ENCODE peak calls at places on chromosomes 3 and 15, in five cellular contexts. V, N, O, A and Y are unnamed samples.

GRCh38 chr15:98903377-98904018 is 104.1 kb downstream of the PGPEP1L start:
- DNase-seq in V (no peak), N (no peak), O (no peak), A (no peak), Y (no peak)

GRCh38 chr15:71800835-71801745 is 9.3 kb upstream of the NR2E3 start:
- DNase-seq in V (no peak), N (peak), O (peak), A (no peak), Y (no peak)

GRCh38 chr3:70231224-70231623 is 81.2 kb downstream of the MDFIC2 start:
- DNase-seq in V (no peak), N (no peak), O (peak), A (no peak), Y (no peak)

GRCh38 chr3:77053769-77054168 is 13.9 kb downstream of the ROBO2 start:
- DNase-seq in V (no peak), N (no peak), O (no peak), A (no peak), Y (no peak)

GRCh38 chr3:136612512-136612911 is 139.7 kb downstream of the STAG1 start:
- DNase-seq in V (no peak), N (no peak), O (no peak), A (no peak), Y (no peak)

GRCh38 chr3:183298708-183299153 is 45.7 kb downstream of the B3GNT5 start:
- DNase-seq in V (peak), N (peak), O (peak), A (peak), Y (no peak)

GRCh38 chr15:78396976-78397375 is 41.0 kb upstream of the IREB2 start:
- DNase-seq in V (peak), N (no peak), O (no peak), A (no peak), Y (no peak)

GRCh38 chr3:125234831-125235230 is 22.3 kb upstream of the SLC12A8 start:
- DNase-seq in V (no peak), N (no peak), O (no peak), A (no peak), Y (no peak)

GRCh38 chr3:14431928-14432834 is 29.8 kb downstream of the SLC6A6 start:
- DNase-seq in V (peak), N (no peak), O (no peak), A (peak), Y (peak)

GRCh38 chr3:119628390-119628789 is 30.7 kb downstream of the PLA1A start:
- DNase-seq in V (no peak), N (no peak), O (no peak), A (no peak), Y (no peak)

GRCh38 chr3:126121074-126121473 is 37.1 kb upstream of the SLC41A3 start:
- DNase-seq in V (no peak), N (no peak), O (no peak), A (no peak), Y (no peak)

GRCh38 chr3:177441813-177442646 is 244.7 kb upstream of the TBL1XR1 start:
- DNase-seq in V (no peak), N (no peak), O (no peak), A (peak), Y (no peak)

GRCh38 chr3:54188176-54188791 is 65.9 kb downstream of the CACNA2D3 start:
- DNase-seq in V (no peak), N (no peak), O (peak), A (no peak), Y (no peak)

GRCh38 chr15:63491979-63492378 is 12.4 kb upstream of the USP3 start:
- DNase-seq in V (no peak), N (no peak), O (no peak), A (no peak), Y (no peak)

GRCh38 chr3:52670621-52671521 is 14.8 kb downstream of the PBRM1 start:
- DNase-seq in V (no peak), N (peak), O (no peak), A (no peak), Y (peak)

GRCh38 chr3:7504886-7505775 is 644.2 kb downstream of the GRM7 start:
- DNase-seq in V (peak), N (no peak), O (no peak), A (no peak), Y (peak)

GRCh38 chr15:85690546-85691226 is 104.0 kb downstream of the KLHL25 start:
- DNase-seq in V (no peak), N (no peak), O (no peak), A (no peak), Y (no peak)

GRCh38 chr15:91224750-91225380 is 124.8 kb downstream of the SV2B start:
- DNase-seq in V (no peak), N (no peak), O (peak), A (no peak), Y (no peak)

GRCh38 chr15:31476866-31477265 is 150.2 kb downstream of the KLF13 start:
- DNase-seq in V (no peak), N (no peak), O (no peak), A (no peak), Y (no peak)

GRCh38 chr15:70208332-70208731 is 110.6 kb upstream of the TLE3 start:
- DNase-seq in V (no peak), N (no peak), O (no peak), A (no peak), Y (no peak)

GRCh38 chr15:95492388-95493070 is 838.0 kb upstream of the NR2F2 start:
- DNase-seq in V (no peak), N (no peak), O (no peak), A (no peak), Y (no peak)

GRCh38 chr15:78927077-78927790 is 17.6 kb downstream of the CTSH start:
- DNase-seq in V (no peak), N (no peak), O (no peak), A (no peak), Y (no peak)

GRCh38 chr15:63109498-63110290 is 12.0 kb upstream of the LACTB start:
- DNase-seq in V (no peak), N (no peak), O (no peak), A (no peak), Y (no peak)

GRCh38 chr3:81490541-81491288 is 270.7 kb downstream of the GBE1 start:
- DNase-seq in V (peak), N (peak), O (peak), A (peak), Y (peak)

GRCh38 chr3:157001561-157001960 is 158.4 kb downstream of the CCNL1 start:
- DNase-seq in V (no peak), N (no peak), O (no peak), A (no peak), Y (no peak)

GRCh38 chr15:36888018-36888992 is 212.0 kb downstream of the MEIS2 start:
- DNase-seq in V (no peak), N (no peak), O (peak), A (peak), Y (no peak)

GRCh38 chr15:64686130-64686735 is 89.2 kb downstream of the RBPMS2 start:
- DNase-seq in V (no peak), N (no peak), O (peak), A (no peak), Y (no peak)

GRCh38 chr3:186669378-186670084 is 3.7 kb downstream of the HRG start:
- DNase-seq in V (no peak), N (no peak), O (no peak), A (no peak), Y (no peak)

GRCh38 chr15:33201376-33202189 is 7.1 kb upstream of the FMN1 start:
- DNase-seq in V (no peak), N (no peak), O (peak), A (no peak), Y (no peak)

GRCh38 chr3:67064105-67064504 is 66.0 kb downstream of the KBTBD8 start:
- DNase-seq in V (no peak), N (no peak), O (no peak), A (no peak), Y (no peak)

GRCh38 chr15:74955796-74956647 is 550 bp downstream of the RPP25 start:
- DNase-seq in V (peak), N (no peak), O (peak), A (peak), Y (peak)

GRCh38 chr3:124858275-124858674 is 28.9 kb downstream of the ITGB5 start:
- DNase-seq in V (no peak), N (no peak), O (no peak), A (no peak), Y (no peak)

GRCh38 chr3:24661060-24661459 is 166.4 kb upstream of the THRB start:
- DNase-seq in V (no peak), N (no peak), O (no peak), A (no peak), Y (no peak)

GRCh38 chr3:72744330-72744729 is 103.9 kb downstream of the SHQ1 start:
- DNase-seq in V (no peak), N (no peak), O (no peak), A (no peak), Y (no peak)

GRCh38 chr3:72733676-72734075 is 114.6 kb downstream of the SHQ1 start:
- DNase-seq in V (no peak), N (no peak), O (no peak), A (no peak), Y (no peak)

GRCh38 chr3:72739521-72740466 is 108.5 kb downstream of the SHQ1 start:
- DNase-seq in V (no peak), N (no peak), O (no peak), A (no peak), Y (no peak)

DNA sequence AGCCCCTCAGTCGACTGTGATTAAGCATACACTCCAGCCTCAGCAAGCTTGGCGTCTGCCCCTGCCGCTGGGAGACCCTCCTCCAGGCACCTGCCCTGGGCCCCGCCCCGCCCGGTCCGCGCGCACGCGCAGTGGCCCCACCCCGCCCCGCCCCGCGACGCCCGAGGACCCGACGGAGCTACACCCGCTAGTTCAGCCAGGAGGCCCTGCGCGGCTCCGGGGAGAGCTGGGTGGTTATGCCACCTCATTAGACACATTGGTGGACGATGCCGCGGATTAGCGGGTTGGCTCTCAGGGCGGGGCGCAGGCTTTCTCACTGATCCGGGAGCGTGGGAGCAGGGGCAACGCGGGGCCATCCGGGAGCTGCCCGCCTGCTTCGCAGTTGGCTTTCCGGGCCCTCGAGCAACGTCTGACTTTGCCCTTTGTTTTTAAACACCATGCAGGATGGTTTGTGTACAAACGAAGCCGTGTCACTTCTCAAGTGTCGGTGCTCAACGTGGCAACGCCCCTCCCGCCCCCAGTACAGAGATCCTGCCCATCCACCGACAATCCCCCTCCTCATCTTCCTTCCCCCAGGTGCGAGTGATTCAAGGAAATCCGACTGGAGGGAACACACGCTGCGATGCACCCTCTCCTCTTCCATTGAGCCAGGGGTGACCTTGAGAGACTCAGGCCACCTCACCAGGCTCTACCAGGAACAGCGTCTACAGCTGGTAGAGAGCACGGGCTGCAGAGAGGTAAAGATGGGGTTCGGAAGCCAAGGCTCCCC is 109.3 kb downstream of the SHQ1 start:
- DNase-seq in V (peak), N (no peak), O (peak), A (no peak), Y (no peak)
- H3K4me3 ChIP-seq in V (peak), N (peak), O (peak), A (peak), Y (peak)

GRCh38 chr3:178558637-178559036 is 22.4 kb downstream of the KCNMB2 start:
- DNase-seq in V (no peak), N (no peak), O (peak), A (no peak), Y (no peak)
- H3K4me3 ChIP-seq in V (no peak), N (no peak), O (no peak), A (peak), Y (no peak)

GRCh38 chr15:101844916-101845315 is 32.9 kb downstream of the OR4F15 start:
- DNase-seq in V (no peak), N (no peak), O (no peak), A (no peak), Y (no peak)
- H3K4me3 ChIP-seq in V (no peak), N (no peak), O (no peak), A (no peak), Y (no peak)

DNA sequence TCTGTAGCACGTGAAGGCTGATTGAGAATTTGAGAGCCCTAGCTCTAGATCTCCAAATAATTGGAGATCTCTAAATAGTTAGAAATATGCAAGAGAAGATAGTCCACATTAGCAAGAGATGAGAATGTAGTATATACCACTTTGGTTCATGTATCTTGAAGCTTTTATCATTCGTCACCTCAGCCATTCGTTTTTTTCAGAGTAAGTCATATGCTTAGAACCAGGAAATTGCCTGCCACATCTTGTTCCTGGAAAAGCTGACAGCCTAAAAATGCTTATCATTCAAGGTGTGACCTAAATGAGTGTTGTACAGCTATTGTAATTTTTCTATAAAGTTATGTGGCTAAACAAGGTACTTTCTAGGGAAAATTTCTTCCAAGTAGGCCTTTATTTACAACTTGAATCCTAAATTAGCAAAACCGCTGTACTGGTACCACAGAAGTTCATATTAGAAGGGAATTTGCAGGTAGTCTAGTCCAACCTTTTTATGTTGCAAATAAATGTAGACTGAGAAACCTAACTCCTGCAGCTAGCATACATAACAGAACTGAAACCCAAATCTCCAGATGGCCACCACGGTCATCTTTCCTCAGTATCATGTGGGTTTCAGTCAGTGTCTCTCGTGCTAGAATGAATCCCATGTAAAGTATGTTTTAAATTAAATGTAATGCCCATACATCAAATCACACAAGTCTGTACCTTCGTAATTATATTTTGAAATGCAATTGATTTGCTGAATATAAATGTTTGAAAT is 48.6 kb downstream of the FNDC3B start:
- DNase-seq in V (no peak), N (no peak), O (no peak), A (no peak), Y (no peak)
- H3K4me3 ChIP-seq in V (no peak), N (no peak), O (no peak), A (no peak), Y (no peak)

GRCh38 chr3:184500344-184500923 is 61.2 kb upstream of the EPHB3 start:
- DNase-seq in V (no peak), N (no peak), O (peak), A (no peak), Y (no peak)
- H3K4me3 ChIP-seq in V (no peak), N (no peak), O (peak), A (no peak), Y (no peak)

DNA sequence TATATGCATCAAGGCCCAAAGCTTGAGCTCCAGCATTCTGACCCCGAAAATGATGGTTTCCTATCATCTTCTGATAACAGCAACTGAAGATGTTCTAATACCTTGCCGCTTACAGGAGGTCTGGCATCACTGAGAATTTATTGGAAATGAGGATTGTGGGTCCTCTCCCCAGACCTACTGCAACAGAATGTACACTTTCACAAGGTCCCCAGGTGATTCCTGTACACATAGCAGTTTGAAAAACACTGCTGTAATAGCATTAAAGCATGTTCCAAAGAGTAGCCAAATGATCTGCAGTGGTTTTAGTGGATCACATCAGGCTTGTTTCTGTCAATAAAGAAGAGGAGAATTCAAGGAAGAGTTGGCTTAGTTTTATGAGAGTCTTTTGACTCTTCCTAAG is 11.3 kb downstream of the TGFBR2 start:
- DNase-seq in V (no peak), N (no peak), O (no peak), A (no peak), Y (no peak)
- H3K4me3 ChIP-seq in V (no peak), N (no peak), O (no peak), A (no peak), Y (no peak)

DNA sequence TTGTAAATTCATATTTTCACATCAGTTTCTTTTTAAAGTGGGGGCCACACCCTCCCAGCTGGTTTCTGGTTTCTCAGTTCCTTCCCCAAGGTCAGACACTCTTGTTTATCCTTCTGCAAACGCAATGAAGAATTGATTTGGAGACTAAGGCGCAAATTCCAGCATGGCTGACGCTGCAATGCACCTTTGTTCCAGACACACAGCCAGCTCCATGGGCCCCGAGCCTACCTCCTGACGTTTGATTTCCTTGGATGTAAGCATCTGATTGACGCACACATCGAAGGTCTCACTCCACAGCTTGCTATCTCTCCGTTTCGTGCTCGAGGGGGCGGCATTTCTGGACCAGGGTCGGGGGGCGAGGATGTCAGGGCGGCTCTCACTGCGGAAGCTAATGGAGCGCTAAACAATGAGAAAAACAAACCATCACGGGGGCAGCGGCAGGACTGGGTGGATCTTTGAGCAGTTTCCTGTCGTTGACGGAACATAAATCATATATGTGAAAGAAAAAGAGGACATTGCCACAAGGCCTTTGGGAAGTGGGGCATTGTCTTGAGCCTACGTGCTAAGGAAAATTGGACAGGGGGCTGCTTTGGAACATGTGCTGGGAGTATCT is 46.9 kb downstream of the ARHGEF3 start:
- DNase-seq in V (no peak), N (no peak), O (no peak), A (no peak), Y (no peak)
- H3K4me3 ChIP-seq in V (no peak), N (no peak), O (no peak), A (no peak), Y (peak)

GRCh38 chr3:143066033-143066432 is 53.5 kb upstream of the CHST2 start:
- DNase-seq in V (no peak), N (no peak), O (no peak), A (no peak), Y (no peak)

GRCh38 chr3:143067201-143067600 is 52.4 kb upstream of the CHST2 start:
- DNase-seq in V (no peak), N (peak), O (no peak), A (no peak), Y (no peak)

GRCh38 chr3:143070977-143071551 is 48.5 kb upstream of the CHST2 start:
- DNase-seq in V (no peak), N (peak), O (no peak), A (no peak), Y (no peak)

GRCh38 chr3:143068059-143068458 is 51.5 kb upstream of the CHST2 start:
- DNase-seq in V (no peak), N (no peak), O (no peak), A (no peak), Y (no peak)

GRCh38 chr3:143071776-143072175 is 47.8 kb upstream of the CHST2 start:
- DNase-seq in V (no peak), N (no peak), O (no peak), A (no peak), Y (no peak)
- H3K4me3 ChIP-seq in V (no peak), N (no peak), O (no peak), A (no peak), Y (no peak)